ENCODE peak calls at places on chromosome 5, in six cellular contexts. Z is HCT116, B is fibroblast of lung, I is HepG2, J is mammary epithelial cell, M is GM23248. U is an unnamed sample. For H3K27me3, the result is how much of the 10 kb centered on the place peaks cover.

GRCh38 chr5:163727028-163727427 is 221.6 kb downstream of the MAT2B start:
- DNase-seq in M (no peak), I (no peak), B (no peak), Z (no peak), J (no peak), U (no peak)

GRCh38 chr5:145838276-145838675 is 3.1 kb upstream of the PRELID2 start:
- DNase-seq in J (no peak), M (no peak), Z (no peak), I (peak), B (no peak), U (peak)

GRCh38 chr5:139061274-139061673 is 136.9 kb downstream of the SIL1 start:
- DNase-seq in M (peak), J (peak), I (peak), Z (no peak), B (peak), U (peak)

GRCh38 chr5:89729623-89730390 is 679.7 kb downstream of the CETN3 start:
- DNase-seq in J (peak), B (peak), Z (peak), I (no peak), M (peak), U (peak)

GRCh38 chr5:177491429-177491945 is 5.9 kb downstream of the PDLIM7 start:
- DNase-seq in M (peak), Z (no peak), B (peak), J (peak), I (peak), U (peak)

GRCh38 chr5:1799110-1799601 is 481 bp downstream of the MRPL36 start:
- DNase-seq in M (peak), Z (no peak), J (peak), B (peak), I (peak), U (peak)

GRCh38 chr5:52876456-52876855 is 88.7 kb downstream of the ITGA1 start:
- DNase-seq in J (no peak), M (no peak), B (peak), I (no peak), Z (no peak), U (no peak)

GRCh38 chr5:8981016-8981415 is 564.9 kb downstream of the SEMA5A start:
- DNase-seq in I (no peak), Z (no peak), B (peak), J (peak), M (peak), U (no peak)

GRCh38 chr5:180785151-180785781 is 17.3 kb downstream of the MGAT1 start:
- DNase-seq in Z (no peak), M (peak), I (peak), B (peak), J (no peak), U (no peak)

GRCh38 chr5:138676556-138677193 is 76.5 kb upstream of the CTNNA1 start:
- DNase-seq in M (no peak), Z (no peak), B (no peak), J (no peak), I (no peak), U (no peak)

GRCh38 chr5:172179032-172179989 is 8.7 kb downstream of the STK10 start:
- DNase-seq in M (no peak), Z (no peak), B (peak), J (no peak), I (no peak), U (no peak)

GRCh38 chr5:35180046-35180445 is 50.2 kb downstream of the PRLR start:
- DNase-seq in M (no peak), B (no peak), J (no peak), I (no peak), Z (no peak), U (no peak)

GRCh38 chr5:57488308-57488955 is 5.8 kb upstream of the ACTBL2 start:
- DNase-seq in J (peak), B (peak), I (no peak), Z (no peak), M (peak), U (no peak)

GRCh38 chr5:26578002-26578401 is 460.4 kb downstream of the CDH9 start:
- DNase-seq in Z (no peak), B (no peak), M (no peak), J (no peak), I (no peak), U (no peak)

GRCh38 chr5:138035605-138036537 is 3.0 kb upstream of the FAM13B start:
- DNase-seq in M (peak), Z (peak), J (peak), B (peak), I (peak), U (peak)

GRCh38 chr5:32712463-32713395 is 1.6 kb downstream of the NPR3 start:
- DNase-seq in M (peak), I (no peak), B (peak), Z (no peak), J (no peak), U (no peak)

GRCh38 chr5:10555134-10555733 is 8.6 kb upstream of the ANKRD33B start:
- DNase-seq in M (peak), Z (no peak), B (peak), J (peak), I (no peak), U (peak)

GRCh38 chr5:159463590-159464321 is 133.5 kb upstream of the IL12B start:
- DNase-seq in B (peak), M (no peak), Z (no peak), J (no peak), I (peak), U (peak)

GRCh38 chr5:144011348-144011861 is 159.1 kb downstream of the YIPF5 start:
- DNase-seq in J (no peak), I (no peak), Z (no peak), B (no peak), M (no peak), U (no peak)

GRCh38 chr5:72241346-72242003 is 78.6 kb downstream of the MRPS27 start:
- DNase-seq in J (no peak), B (no peak), I (peak), Z (no peak), M (no peak), U (no peak)

GRCh38 chr5:61275841-61276240 is 56.2 kb upstream of the ZSWIM6 start:
- DNase-seq in I (no peak), B (peak), J (peak), Z (no peak), M (peak), U (no peak)

GRCh38 chr5:154370119-154370518 is 75.7 kb upstream of the SAP30L start:
- DNase-seq in M (peak), I (no peak), B (peak), Z (no peak), J (no peak), U (no peak)

GRCh38 chr5:34534237-34535108 is 121.7 kb upstream of the RAI14 start:
- DNase-seq in J (peak), B (peak), M (peak), I (peak), Z (no peak), U (peak)

GRCh38 chr5:43627028-43627427 is 24.0 kb downstream of the NNT start:
- DNase-seq in I (peak), M (peak), B (peak), Z (peak), J (peak), U (peak)

GRCh38 chr5:177077335-177077734 is 9.4 kb upstream of the FGFR4 start:
- DNase-seq in J (no peak), I (no peak), B (no peak), Z (no peak), M (no peak), U (no peak)

GRCh38 chr5:38985909-38986452 is 88.2 kb downstream of the RICTOR start:
- DNase-seq in Z (no peak), B (no peak), M (no peak), I (no peak), J (no peak), U (no peak)

GRCh38 chr5:107652839-107653607 is 17.7 kb downstream of the EFNA5 start:
- DNase-seq in M (no peak), J (no peak), Z (no peak), I (no peak), B (peak), U (peak)

GRCh38 chr5:176731506-176732192 is 78.7 kb upstream of the UNC5A start:
- DNase-seq in J (no peak), B (no peak), M (no peak), I (no peak), Z (no peak), U (no peak)

GRCh38 chr5:76402880-76403712 is at the start of gene IQGAP2:
- DNase-seq in B (peak), Z (peak), M (peak), J (peak), I (peak), U (peak)
- TF ChIP-seq EZH2 in B (no peak), Z (no peak), M (peak), J (no peak), I (no peak), U (no peak)

GRCh38 chr5:132495672-132496630 is 5.4 kb upstream of the IRF1 start:
- DNase-seq in I (peak), M (peak), J (peak), Z (peak), B (peak), U (peak)

GRCh38 chr5:132493821-132494220 is 3.2 kb upstream of the IRF1 start:
- DNase-seq in M (no peak), Z (no peak), I (no peak), J (no peak), B (no peak), U (no peak)

GRCh38 chr5:132496631-132497487 is 6.3 kb upstream of the IRF1 start:
- DNase-seq in M (peak), J (peak), I (peak), B (peak), Z (no peak), U (peak)

GRCh38 chr5:132493241-132493640 is 2.7 kb upstream of the IRF1 start:
- DNase-seq in B (no peak), Z (no peak), I (no peak), M (no peak), J (no peak), U (peak)

DNA sequence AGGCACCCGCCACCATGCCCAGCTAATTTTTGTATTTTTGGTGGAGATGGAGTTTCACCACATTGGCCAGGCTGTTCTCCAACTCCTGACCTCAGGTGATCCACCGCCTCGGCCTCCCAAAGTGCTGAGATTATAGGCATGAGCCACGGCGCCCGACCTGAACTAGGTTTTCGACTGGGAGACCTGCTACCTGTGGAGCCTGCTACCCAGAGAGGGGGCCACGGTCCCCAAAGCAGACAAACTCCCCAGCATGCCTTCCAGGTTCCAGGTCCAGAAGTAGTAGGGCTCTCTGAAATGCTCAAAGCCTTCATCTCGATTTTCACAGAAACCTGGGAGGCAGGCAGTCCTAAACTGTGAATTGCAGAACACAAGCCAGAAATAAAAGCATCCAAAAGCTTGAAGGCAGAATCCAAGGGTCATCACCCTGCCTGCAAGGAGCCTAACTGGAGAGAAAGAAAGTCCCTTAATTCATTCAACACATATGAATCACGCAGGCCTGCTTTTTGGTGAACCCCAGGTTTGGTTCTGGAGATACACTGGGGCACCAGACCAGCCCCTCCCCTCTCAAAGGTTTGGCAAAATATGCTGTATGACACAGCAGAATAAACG is 4.6 kb upstream of the IRF1 start:
- DNase-seq in Z (no peak), J (no peak), B (no peak), M (no peak), I (no peak), U (peak)
- H3K27ac ChIP-seq in Z (peak), J (peak), B (peak), M (peak), I (peak), U (peak)

GRCh38 chr5:95281211-95281610 is 3.7 kb downstream of the MCTP1 start:
- DNase-seq in M (peak), Z (peak), B (peak), I (no peak), J (peak), U (no peak)

GRCh38 chr5:95283022-95283615 is 1.8 kb downstream of the MCTP1 start:
- DNase-seq in J (peak), B (no peak), Z (no peak), I (no peak), M (no peak), U (no peak)

GRCh38 chr5:95283761-95284511 is 958 bp downstream of the MCTP1 start:
- DNase-seq in B (peak), I (no peak), Z (no peak), J (peak), M (peak), U (peak)

GRCh38 chr5:95284512-95285405 is at the start of gene MCTP1:
- DNase-seq in B (peak), I (no peak), J (peak), M (peak), Z (no peak), U (peak)

DNA sequence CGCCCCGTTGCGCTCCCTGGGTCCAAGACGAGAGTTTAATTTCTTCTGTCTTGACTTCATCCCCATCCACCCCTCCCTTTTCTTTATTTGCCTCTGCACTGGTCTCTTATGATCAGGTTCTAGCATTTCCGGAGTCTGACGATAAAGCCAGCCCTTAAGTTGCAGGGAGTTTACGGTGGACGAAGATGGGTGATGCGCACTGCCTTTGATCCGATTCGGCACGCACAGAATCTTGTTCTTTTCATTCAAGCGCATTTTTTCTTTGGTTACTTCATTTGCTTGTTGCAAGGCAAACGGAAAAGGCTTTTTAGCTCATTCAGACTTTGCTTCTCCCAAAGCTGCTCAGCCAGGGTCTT is 490 bp upstream of the MCTP1 start:
- DNase-seq in J (peak), B (peak), Z (no peak), M (no peak), I (no peak), U (no peak)
- H3K27me3 ChIP-seq in J (under half), B (under half), Z (under half), M (half or more), I (under half), U (half or more)

DNA sequence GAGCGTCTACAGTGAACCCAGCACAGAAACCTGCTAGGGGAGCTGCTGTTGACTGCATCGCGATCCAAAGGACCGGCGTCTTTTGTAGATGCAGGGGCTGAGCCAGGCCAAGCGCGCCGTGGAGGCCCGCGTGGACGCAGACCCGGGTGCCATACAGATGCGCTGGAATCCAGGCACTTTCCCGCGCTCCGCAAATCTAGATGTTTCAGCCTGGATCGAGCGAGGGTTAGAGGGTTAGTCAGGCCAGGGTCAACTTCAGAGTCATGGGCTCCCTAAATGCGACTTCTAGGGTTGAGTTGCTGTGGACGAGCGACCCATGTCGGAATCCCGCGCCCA is 941 bp upstream of the TCF7 start:
- DNase-seq in Z (no peak), B (no peak), M (no peak), I (no peak), J (no peak), U (no peak)
- TF ChIP-seq EZH2 in Z (no peak), B (no peak), M (no peak), I (no peak), J (no peak), U (no peak)

GRCh38 chr5:117681431-117681830 is 1106.8 kb upstream of the SEMA6A start:
- DNase-seq in J (no peak), I (no peak), Z (no peak), B (peak), M (no peak), U (no peak)
- H3K27ac ChIP-seq in J (no peak), I (no peak), Z (no peak), B (no peak), M (no peak), U (no peak)

GRCh38 chr5:73298251-73299016 is 125.4 kb downstream of the TMEM174 start:
- DNase-seq in B (no peak), Z (no peak), I (no peak), J (peak), M (no peak), U (no peak)
- H3K27me3 ChIP-seq in B (half or more), Z (under half), I (half or more), J (under half), M (under half), U (half or more)

GRCh38 chr5:178994580-178995340 is at the start of gene GRM6:
- DNase-seq in B (no peak), I (no peak), J (no peak), Z (no peak), M (peak), U (no peak)
- TF ChIP-seq EZH2 in B (no peak), I (no peak), J (no peak), Z (no peak), M (no peak), U (no peak)

U was measured in hepatocyte.